ENCODE peak calls at places on chromosome 11, in five cellular contexts. One of them, this sample, is unnamed.

GRCh38 chr11:121304750-121305149 is 12.2 kb downstream of the SC5D start:
- DNase-seq in cardiac muscle cell: no peak
- DNase-seq in adrenal gland: no peak
- DNase-seq in mucosa of descending colon: no peak
- DNase-seq in GM13977: no peak
- DNase-seq in this sample: peak

GRCh38 chr11:118913411-118914125 is 12.2 kb downstream of the BCL9L start:
- DNase-seq in cardiac muscle cell: no peak
- DNase-seq in adrenal gland: no peak
- DNase-seq in mucosa of descending colon: peak
- DNase-seq in GM13977: no peak
- DNase-seq in this sample: no peak

GRCh38 chr11:34680206-34680605 is 59.3 kb downstream of the EHF start:
- DNase-seq in cardiac muscle cell: no peak
- DNase-seq in adrenal gland: no peak
- DNase-seq in mucosa of descending colon: no peak
- DNase-seq in GM13977: no peak
- DNase-seq in this sample: peak

GRCh38 chr11:106925245-106925644 is 93.0 kb downstream of the GUCY1A2 start:
- DNase-seq in cardiac muscle cell: no peak
- DNase-seq in adrenal gland: no peak
- DNase-seq in mucosa of descending colon: no peak
- DNase-seq in GM13977: no peak
- DNase-seq in this sample: no peak

GRCh38 chr11:16902979-16903378 is 111.2 kb downstream of the PLEKHA7 start:
- DNase-seq in cardiac muscle cell: no peak
- DNase-seq in adrenal gland: no peak
- DNase-seq in mucosa of descending colon: no peak
- DNase-seq in GM13977: peak
- DNase-seq in this sample: peak

GRCh38 chr11:122108192-122108799 is 7.7 kb downstream of the BLID start:
- DNase-seq in cardiac muscle cell: peak
- DNase-seq in adrenal gland: no peak
- DNase-seq in mucosa of descending colon: no peak
- DNase-seq in GM13977: peak
- DNase-seq in this sample: peak

GRCh38 chr11:47393163-47394049 is 15.0 kb upstream of the SLC39A13 start:
- DNase-seq in cardiac muscle cell: peak
- DNase-seq in adrenal gland: peak
- DNase-seq in mucosa of descending colon: peak
- DNase-seq in GM13977: peak
- DNase-seq in this sample: no peak

GRCh38 chr11:11520231-11521015 is 101.4 kb downstream of the GALNT18 start:
- DNase-seq in cardiac muscle cell: no peak
- DNase-seq in adrenal gland: no peak
- DNase-seq in mucosa of descending colon: no peak
- DNase-seq in GM13977: no peak
- DNase-seq in this sample: peak

GRCh38 chr11:92941676-92942571 is 27.5 kb upstream of the MTNR1B start:
- DNase-seq in cardiac muscle cell: peak
- DNase-seq in adrenal gland: peak
- DNase-seq in mucosa of descending colon: no peak
- DNase-seq in GM13977: peak
- DNase-seq in this sample: peak

GRCh38 chr11:68727783-68728182 is 23.5 kb downstream of the TESMIN start:
- DNase-seq in cardiac muscle cell: no peak
- DNase-seq in adrenal gland: no peak
- DNase-seq in mucosa of descending colon: no peak
- DNase-seq in GM13977: no peak
- DNase-seq in this sample: no peak
- TF ChIP-seq CTCF in cardiac muscle cell: no peak
- TF ChIP-seq CTCF in adrenal gland: peak
- TF ChIP-seq CTCF in mucosa of descending colon: no peak
- TF ChIP-seq CTCF in GM13977: no peak
- TF ChIP-seq CTCF in this sample: no peak

GRCh38 chr11:44326615-44327475 is 16.9 kb upstream of the ALX4 start:
- DNase-seq in cardiac muscle cell: peak
- DNase-seq in adrenal gland: no peak
- DNase-seq in mucosa of descending colon: no peak
- DNase-seq in GM13977: no peak
- DNase-seq in this sample: no peak
- TF ChIP-seq CTCF in cardiac muscle cell: no peak
- TF ChIP-seq CTCF in adrenal gland: no peak
- TF ChIP-seq CTCF in mucosa of descending colon: no peak
- TF ChIP-seq CTCF in GM13977: peak
- TF ChIP-seq CTCF in this sample: no peak

GRCh38 chr11:58958500-58958899 is 19.2 kb downstream of the GLYATL1 start:
- DNase-seq in cardiac muscle cell: peak
- DNase-seq in adrenal gland: no peak
- DNase-seq in mucosa of descending colon: peak
- DNase-seq in GM13977: peak
- DNase-seq in this sample: peak
- TF ChIP-seq CTCF in cardiac muscle cell: peak
- TF ChIP-seq CTCF in adrenal gland: peak
- TF ChIP-seq CTCF in mucosa of descending colon: peak
- TF ChIP-seq CTCF in GM13977: peak
- TF ChIP-seq CTCF in this sample: peak

GRCh38 chr11:19552684-19553083 is 160.0 kb upstream of the NAV2 start:
- DNase-seq in cardiac muscle cell: no peak
- DNase-seq in adrenal gland: no peak
- DNase-seq in mucosa of descending colon: no peak
- DNase-seq in GM13977: no peak
- DNase-seq in this sample: no peak
- TF ChIP-seq CTCF in cardiac muscle cell: no peak
- TF ChIP-seq CTCF in adrenal gland: no peak
- TF ChIP-seq CTCF in mucosa of descending colon: no peak
- TF ChIP-seq CTCF in GM13977: no peak
- TF ChIP-seq CTCF in this sample: no peak

DNA sequence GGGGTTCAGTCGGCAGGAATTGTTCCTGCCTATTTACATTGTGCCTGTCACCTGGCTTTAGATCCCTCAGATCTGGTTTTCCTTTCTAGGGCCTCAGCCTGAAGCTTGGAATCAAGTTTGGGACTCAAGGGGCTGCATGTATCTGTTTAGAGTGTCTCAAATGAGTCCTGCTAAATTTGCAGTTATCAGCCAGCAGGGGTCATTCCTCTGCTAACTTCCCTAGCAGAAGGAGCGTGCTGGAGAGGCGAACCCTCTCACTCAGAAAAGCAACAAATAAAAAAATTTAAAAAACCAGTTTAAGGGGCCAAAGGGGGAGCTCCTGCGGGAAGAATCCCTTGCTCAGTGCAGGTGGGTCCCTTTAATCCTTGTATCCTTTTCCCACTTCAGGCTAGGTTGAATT is 1220.2 kb downstream of the JRKL start:
- DNase-seq in cardiac muscle cell: peak
- DNase-seq in adrenal gland: no peak
- DNase-seq in mucosa of descending colon: no peak
- DNase-seq in GM13977: no peak
- DNase-seq in this sample: no peak
- TF ChIP-seq CTCF in cardiac muscle cell: peak
- TF ChIP-seq CTCF in adrenal gland: no peak
- TF ChIP-seq CTCF in mucosa of descending colon: no peak
- TF ChIP-seq CTCF in GM13977: peak
- TF ChIP-seq CTCF in this sample: no peak

GRCh38 chr11:3135491-3136440 is 29.3 kb downstream of the OSBPL5 start:
- DNase-seq in cardiac muscle cell: no peak
- DNase-seq in adrenal gland: peak
- DNase-seq in mucosa of descending colon: peak
- DNase-seq in GM13977: no peak
- DNase-seq in this sample: no peak
- TF ChIP-seq CTCF in cardiac muscle cell: no peak
- TF ChIP-seq CTCF in adrenal gland: no peak
- TF ChIP-seq CTCF in mucosa of descending colon: no peak
- TF ChIP-seq CTCF in GM13977: no peak
- TF ChIP-seq CTCF in this sample: no peak

GRCh38 chr11:1293619-1294015 is 15.8 kb downstream of the TOLLIP start:
- DNase-seq in cardiac muscle cell: no peak
- DNase-seq in adrenal gland: peak
- DNase-seq in mucosa of descending colon: peak
- DNase-seq in GM13977: no peak
- DNase-seq in this sample: no peak
- TF ChIP-seq CTCF in cardiac muscle cell: peak
- TF ChIP-seq CTCF in adrenal gland: no peak
- TF ChIP-seq CTCF in mucosa of descending colon: no peak
- TF ChIP-seq CTCF in GM13977: peak
- TF ChIP-seq CTCF in this sample: peak